ENCODE peak calls at places on chromosomes 12 and 14, in ten cellular contexts. S, W, C, Q, D, G, J, R, Z and I are unnamed samples.

GRCh38 chr12:46959484-46959883 is 119.9 kb upstream of the PCED1B start:
- DNase-seq in S (peak; percentile 97), W (no peak), C (no peak), Q (no peak), D (no peak), G (no peak), J (no peak), R (no peak), Z (peak; percentile 84), I (no peak)

GRCh38 chr12:85575115-85576096 is 260.8 kb downstream of the RASSF9 start:
- DNase-seq in S (peak; percentile 64), W (peak; percentile 68), C (peak; percentile 60), Q (no peak), D (peak; percentile 28), G (peak; percentile 28), J (peak; percentile 88), R (no peak), Z (peak; percentile 48), I (peak; percentile 61)

GRCh38 chr12:6791931-6792520 is 2.7 kb downstream of the CD4 start:
- DNase-seq in S (no peak), W (no peak), C (no peak), Q (no peak), D (no peak), G (no peak), J (no peak), R (no peak), Z (no peak), I (no peak)

GRCh38 chr14:47872588-47872987 is 197.2 kb upstream of the MDGA2 start:
- DNase-seq in S (no peak), W (no peak), C (no peak), Q (no peak), D (no peak), G (no peak), J (peak; percentile 2), R (no peak), Z (no peak), I (no peak)

GRCh38 chr12:94285954-94286579 is 137.7 kb downstream of the PLXNC1 start:
- DNase-seq in S (no peak), W (no peak), C (peak; percentile 77), Q (no peak), D (no peak), G (no peak), J (no peak), R (no peak), Z (no peak), I (no peak)

GRCh38 chr12:130752692-130753230 is 36.7 kb upstream of the RIMBP2 start:
- DNase-seq in S (no peak), W (no peak), C (peak; percentile 54), Q (no peak), D (no peak), G (no peak), J (peak; percentile 83), R (no peak), Z (no peak), I (no peak)

GRCh38 chr14:97196336-97196735 is 399.2 kb downstream of the VRK1 start:
- DNase-seq in S (no peak), W (no peak), C (no peak), Q (no peak), D (no peak), G (no peak), J (no peak), R (no peak), Z (no peak), I (no peak)

GRCh38 chr14:59425322-59425945 is 39.7 kb downstream of the GPR135 start:
- DNase-seq in S (no peak), W (no peak), C (no peak), Q (no peak), D (no peak), G (peak; percentile 38), J (peak; percentile 23), R (no peak), Z (peak; percentile 23), I (no peak)

GRCh38 chr14:74038015-74038859 is 19.1 kb downstream of the BBOF1 start:
- DNase-seq in S (peak; percentile 63), W (peak; percentile 50), C (no peak), Q (no peak), D (no peak), G (no peak), J (peak; percentile 60), R (no peak), Z (peak; percentile 46), I (no peak)

GRCh38 chr12:71648537-71648936 is 15.1 kb downstream of the ZFC3H1 start:
- DNase-seq in S (peak; percentile 54), W (no peak), C (no peak), Q (no peak), D (no peak), G (no peak), J (no peak), R (no peak), Z (no peak), I (no peak)

GRCh38 chr12:82406651-82407050 is 48.3 kb downstream of the METTL25 start:
- DNase-seq in S (no peak), W (no peak), C (no peak), Q (no peak), D (no peak), G (no peak), J (no peak), R (no peak), Z (no peak), I (no peak)

GRCh38 chr14:70808023-70808401 is 1.3 kb downstream of the MAP3K9 start:
- DNase-seq in S (peak; percentile 58), W (peak; percentile 57), C (peak; percentile 61), Q (no peak), D (no peak), G (no peak), J (peak; percentile 91), R (no peak), Z (peak; percentile 22), I (peak; percentile 34)

GRCh38 chr14:70801836-70802235 is 7.5 kb downstream of the MAP3K9 start:
- DNase-seq in S (no peak), W (no peak), C (no peak), Q (no peak), D (no peak), G (no peak), J (peak; percentile 58), R (no peak), Z (no peak), I (no peak)

GRCh38 chr14:70802379-70802778 is 6.9 kb downstream of the MAP3K9 start:
- DNase-seq in S (no peak), W (no peak), C (no peak), Q (no peak), D (no peak), G (no peak), J (no peak), R (no peak), Z (no peak), I (no peak)

GRCh38 chr14:70803321-70804110 is 5.8 kb downstream of the MAP3K9 start:
- DNase-seq in S (no peak), W (no peak), C (no peak), Q (no peak), D (no peak), G (no peak), J (no peak), R (no peak), Z (no peak), I (no peak)

DNA sequence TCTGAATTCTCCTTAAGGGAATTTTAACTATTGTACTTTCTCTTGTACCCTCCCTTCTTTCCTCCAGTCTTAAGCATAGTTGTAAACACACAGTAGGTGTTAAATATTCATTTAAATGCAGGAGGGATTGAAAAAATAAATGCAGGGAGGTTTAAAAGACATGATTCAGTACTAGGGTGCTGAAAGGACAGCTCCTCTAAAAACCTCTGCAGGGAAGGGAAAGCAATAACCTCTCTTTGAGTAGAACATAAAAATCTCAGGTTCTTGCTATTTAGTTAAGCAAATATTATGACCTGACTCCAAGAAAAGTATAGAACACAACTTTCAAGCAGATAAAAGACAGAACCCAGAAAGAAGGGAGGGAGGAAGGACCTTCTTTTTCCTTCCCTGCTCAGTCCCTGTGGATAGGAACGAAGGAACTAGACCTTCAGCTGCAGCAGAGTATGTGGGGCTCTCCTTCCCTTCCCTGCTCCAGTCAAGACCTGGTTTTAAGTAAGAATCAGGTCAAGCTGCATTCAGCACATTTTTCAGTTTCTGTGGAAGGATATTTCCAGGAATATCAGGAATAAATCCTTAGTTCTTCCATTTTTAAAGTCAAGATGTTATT is 4.7 kb downstream of the MAP3K9 start:
- DNase-seq in S (no peak), W (no peak), C (no peak), Q (no peak), D (no peak), G (no peak), J (peak; percentile 19), R (no peak), Z (no peak), I (no peak)
- H3K36me3 ChIP-seq in S (peaks cover 11% of the 10 kb centered on the region), W (no peaks in the 10 kb centered on the region), C (peaks cover 30% of the 10 kb centered on the region), Q (no peaks in the 10 kb centered on the region), D (no peaks in the 10 kb centered on the region), G (no peaks in the 10 kb centered on the region), J (peaks cover 7% of the 10 kb centered on the region), R (no peaks in the 10 kb centered on the region), Z (no peaks in the 10 kb centered on the region), I (no peaks in the 10 kb centered on the region)

DNA sequence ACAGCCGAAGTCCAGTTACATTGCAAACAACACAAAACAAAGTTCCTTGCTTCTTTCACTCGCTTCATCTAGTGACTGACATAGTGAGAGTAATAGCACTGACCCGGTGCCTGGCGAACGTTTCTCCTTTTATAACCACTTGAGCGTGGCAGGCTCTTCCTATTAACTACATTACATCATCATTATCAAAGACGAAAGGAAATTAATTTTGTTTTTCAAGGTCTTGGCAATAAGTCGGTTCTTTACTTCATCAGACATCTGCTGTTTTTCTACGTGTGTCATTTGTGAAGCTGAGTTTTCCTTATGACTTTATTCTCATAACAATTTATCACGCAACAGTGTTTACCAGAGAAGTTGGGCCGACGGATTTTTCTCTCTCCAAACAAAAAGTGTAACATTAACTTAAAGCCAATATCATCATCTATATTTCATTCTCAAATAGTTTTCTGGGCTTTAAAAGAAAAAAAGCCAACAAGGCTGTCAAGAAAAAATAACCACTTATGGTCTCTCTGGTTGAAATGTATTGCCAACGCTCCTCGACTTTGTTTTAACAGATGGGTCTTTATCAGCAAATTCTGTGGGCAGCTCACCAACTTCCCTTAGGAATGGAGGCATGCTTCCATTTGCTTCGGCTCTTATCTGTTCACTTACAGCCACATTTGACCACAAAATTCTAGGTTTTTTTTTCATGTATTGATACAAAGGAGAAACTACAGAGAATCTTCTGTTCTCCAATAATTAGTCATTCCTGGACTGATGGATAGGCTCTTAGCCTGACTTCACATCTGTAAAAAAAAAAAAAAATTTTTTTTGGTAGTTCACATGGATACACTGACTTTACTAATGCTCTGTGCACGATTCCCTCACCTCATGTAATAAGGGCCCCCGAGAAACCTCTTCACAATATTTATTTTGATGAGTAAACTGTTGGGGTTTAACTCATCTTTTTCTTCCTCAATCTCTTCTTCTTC is 97.1 kb upstream of the CDKN3 start:
- DNase-seq in S (no peak), W (no peak), C (no peak), Q (no peak), D (no peak), G (peak; percentile 29), J (no peak), R (no peak), Z (peak; percentile 99), I (no peak)
- H3K4me3 ChIP-seq in S (no peak overlapping the region), W (no peak overlapping the region), C (no peak overlapping the region), Q (no peak overlapping the region), D (no peak overlapping the region), G (no peak overlapping the region), J (no peak overlapping the region), R (no peak overlapping the region), Z (no peak overlapping the region), I (no peak overlapping the region)

GRCh38 chr14:102954081-102954789 is 31.8 kb downstream of the AMN start:
- DNase-seq in S (no peak), W (no peak), C (no peak), Q (no peak), D (no peak), G (no peak), J (no peak), R (no peak), Z (no peak), I (no peak)
- H3K36me3 ChIP-seq in S (peaks cover 50% of the 10 kb centered on the region), W (no peaks in the 10 kb centered on the region), C (peaks cover 79% of the 10 kb centered on the region), Q (no peaks in the 10 kb centered on the region), D (peaks cover 11% of the 10 kb centered on the region), G (peaks cover 100% of the 10 kb centered on the region), J (peaks cover 13% of the 10 kb centered on the region), R (peaks cover 15% of the 10 kb centered on the region), Z (peaks cover 44% of the 10 kb centered on the region), I (peaks cover 74% of the 10 kb centered on the region)

GRCh38 chr14:37792124-37792523 is 196.7 kb downstream of the TTC6 start:
- DNase-seq in S (no peak), W (no peak), C (no peak), Q (no peak), D (no peak), G (no peak), J (no peak), R (no peak), Z (no peak), I (no peak)
- H3K4me3 ChIP-seq in S (no peak overlapping the region), W (no peak overlapping the region), C (no peak overlapping the region), Q (no peak overlapping the region), D (no peak overlapping the region), G (no peak overlapping the region), J (no peak overlapping the region), R (no peak overlapping the region), Z (no peak overlapping the region), I (no peak overlapping the region)